ENCODE peak calls at places on chromosomes 4 and X, in eight cellular contexts. Q is foreskin fibroblast; J is H9; D is ascending aorta; Y is CD8-positive, alpha-beta T cell; B is GM20000; O is GM13976; M is cardiac fibroblast. X is an unnamed sample.

GRCh38 chr4:122898370-122899150 is 23.8 kb downstream of the NUDT6 start:
- DNase-seq in Q (peak; percentile 87), O (no peak), Y (no peak), B (no peak), J (no peak), D (no peak), M (peak; percentile 96), X (no peak)

GRCh38 chr4:60926624-60927023 is 273.5 kb upstream of the ADGRL3 start:
- DNase-seq in Q (no peak), M (no peak), O (no peak), J (no peak), B (no peak), Y (no peak), D (no peak), X (no peak)

GRCh38 chr4:185209031-185209851 is at the start of gene SNX25:
- DNase-seq in Y (peak; percentile 81), O (peak; percentile 93), M (peak; percentile 65), J (peak; percentile 89), B (peak; percentile 95), Q (peak; percentile 76), D (peak; percentile 58), X (peak; percentile 70)

GRCh38 chr4:112355662-112356061 is 58.5 kb downstream of the ALPK1 start:
- DNase-seq in B (no peak), Y (no peak), J (no peak), M (no peak), O (no peak), D (no peak), Q (no peak), X (no peak)

GRCh38 chrX:70769659-70770232 is 138.8 kb downstream of the TEX11 start:
- DNase-seq in D (no peak), B (no peak), Y (no peak), O (peak; percentile 20), M (peak; percentile 19), J (no peak), Q (no peak), X (no peak)

GRCh38 chrX:150185766-150186165 is 177.4 kb upstream of the MAMLD1 start:
- DNase-seq in Q (no peak), B (no peak), D (no peak), J (no peak), O (no peak), M (no peak), Y (no peak), X (no peak)

GRCh38 chr4:186037692-186038658 is 31.0 kb upstream of the TLR3 start:
- DNase-seq in Q (peak; percentile 59), B (peak; percentile 66), D (no peak), J (no peak), M (peak; percentile 93), Y (no peak), O (peak; percentile 66), X (peak; percentile 37)

GRCh38 chr4:151099226-151099975 is at the start of gene RPS3A:
- DNase-seq in Y (peak; percentile 94), O (peak; percentile 94), D (peak; percentile 90), J (peak; percentile 98), M (peak; percentile 99), Q (peak; percentile 96), B (peak; percentile 88), X (peak; percentile 96)

GRCh38 chr4:120773641-120774040 is 148.9 kb downstream of the PRDM5 start:
- DNase-seq in Y (no peak), O (no peak), J (no peak), B (no peak), D (no peak), Q (no peak), M (no peak), X (no peak)

GRCh38 chr4:8617486-8618040 is 25.0 kb downstream of the CPZ start:
- DNase-seq in Y (no peak), M (no peak), D (no peak), Q (no peak), J (no peak), B (no peak), O (no peak), X (no peak)

GRCh38 chr4:38650133-38650532 is 13.9 kb upstream of the KLF3 start:
- DNase-seq in Y (no peak), J (no peak), D (no peak), M (no peak), O (no peak), B (no peak), Q (no peak), X (no peak)

GRCh38 chrX:30302957-30303356 is 6.2 kb downstream of the NR0B1 start:
- DNase-seq in B (no peak), Y (no peak), D (no peak), Q (peak; percentile 56), O (no peak), M (no peak), J (no peak), X (no peak)

GRCh38 chr4:150126201-150126879 is 48.1 kb downstream of the DCLK2 start:
- DNase-seq in Y (no peak), D (no peak), O (peak; percentile 34), Q (peak; percentile 53), B (peak; percentile 36), M (peak; percentile 74), J (no peak), X (no peak)

GRCh38 chr4:1777822-1778641 is 15.1 kb upstream of the FGFR3 start:
- DNase-seq in Y (no peak), M (no peak), D (no peak), B (no peak), J (peak; percentile 97), O (no peak), Q (no peak), X (no peak)

GRCh38 chr4:2799444-2799911 is 6.6 kb downstream of the SH3BP2 start:
- DNase-seq in M (no peak), Q (no peak), Y (no peak), O (no peak), D (peak; percentile 7), J (no peak), B (no peak), X (peak; percentile 14)

GRCh38 chr4:163535657-163536056 is 41.2 kb downstream of the TMA16 start:
- DNase-seq in Y (no peak), Q (no peak), J (no peak), M (no peak), D (no peak), O (no peak), B (no peak), X (no peak)

GRCh38 chrX:39730671-39731389 is 366.9 kb downstream of the BCOR start:
- DNase-seq in Q (peak; percentile 64), Y (peak; percentile 40), O (peak; percentile 75), D (peak; percentile 50), B (peak; percentile 67), M (peak; percentile 84), J (peak; percentile 92), X (peak; percentile 87)
- TF ChIP-seq CTCF in Q (peak; percentile 56), Y (peak; percentile 52), O (peak; percentile 24), D (peak; percentile 68), B (no peak), M (peak; percentile 68), J (peak; percentile 66), X (peak; percentile 60)

DNA sequence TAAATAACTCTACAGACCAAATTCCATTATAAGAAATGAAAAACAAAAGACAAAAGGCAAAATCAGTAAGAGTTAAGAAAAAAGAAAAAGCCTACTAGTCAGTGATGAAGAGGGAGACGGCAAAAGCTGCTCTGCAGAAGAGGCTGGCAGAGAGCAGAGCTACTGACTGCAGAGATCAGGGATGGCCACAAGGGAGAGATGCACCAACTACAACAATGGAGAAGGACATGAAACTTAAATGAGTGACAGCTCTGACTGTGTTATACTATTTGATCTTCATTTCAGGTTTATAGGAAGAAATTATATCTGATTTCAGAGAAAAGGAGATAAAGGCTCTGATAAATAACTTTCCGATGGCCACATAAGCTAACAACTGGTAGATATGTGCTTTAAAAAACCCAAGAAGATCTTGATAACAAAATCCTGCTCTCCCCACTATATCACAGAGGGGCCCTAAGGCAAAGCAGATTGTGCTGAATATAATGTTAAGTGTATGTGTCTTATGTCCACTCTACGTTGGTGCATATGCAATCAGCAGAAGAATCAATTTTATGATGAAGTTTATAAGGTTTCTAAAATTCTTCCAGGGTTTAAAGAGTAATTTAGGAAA is 58.4 kb upstream of the COX18 start:
- DNase-seq in Y (no peak), M (peak; percentile 43), Q (no peak), B (no peak), J (no peak), D (no peak), O (peak; percentile 11), X (no peak)
- TF ChIP-seq CTCF in Y (no peak), M (peak; percentile 42), Q (peak; percentile 20), B (no peak), J (peak; percentile 56), D (peak; percentile 12), O (no peak), X (no peak)

GRCh38 chr4:169185133-169185956 is 85.4 kb downstream of the SH3RF1 start:
- DNase-seq in B (no peak), D (no peak), Q (no peak), Y (no peak), M (no peak), O (no peak), J (no peak), X (no peak)
- TF ChIP-seq CTCF in B (no peak), D (no peak), Q (no peak), Y (no peak), M (no peak), O (no peak), J (no peak), X (no peak)

GRCh38 chrX:139203681-139204575 is 326.6 kb upstream of the F9 start:
- DNase-seq in M (no peak), O (peak; percentile 28), J (no peak), Q (no peak), Y (no peak), D (no peak), B (peak; percentile 18), X (no peak)
- TF ChIP-seq CTCF in M (no peak), O (no peak), J (peak; percentile 40), Q (no peak), Y (no peak), D (no peak), B (no peak), X (no peak)

GRCh38 chr4:41852229-41852628 is 83.0 kb upstream of the TMEM33 start:
- DNase-seq in J (no peak), Y (no peak), B (no peak), D (no peak), M (no peak), Q (no peak), O (no peak), X (no peak)

GRCh38 chr4:41857225-41857624 is 78.0 kb upstream of the TMEM33 start:
- DNase-seq in B (no peak), M (no peak), Y (no peak), Q (no peak), J (no peak), O (no peak), D (no peak), X (no peak)

GRCh38 chr4:41851621-41852020 is 83.6 kb upstream of the TMEM33 start:
- DNase-seq in M (no peak), Y (no peak), D (no peak), B (no peak), O (no peak), Q (no peak), J (no peak), X (no peak)

GRCh38 chr4:41856797-41857196 is 78.4 kb upstream of the TMEM33 start:
- DNase-seq in J (no peak), B (no peak), Q (no peak), D (no peak), O (no peak), M (no peak), Y (no peak), X (no peak)

DNA sequence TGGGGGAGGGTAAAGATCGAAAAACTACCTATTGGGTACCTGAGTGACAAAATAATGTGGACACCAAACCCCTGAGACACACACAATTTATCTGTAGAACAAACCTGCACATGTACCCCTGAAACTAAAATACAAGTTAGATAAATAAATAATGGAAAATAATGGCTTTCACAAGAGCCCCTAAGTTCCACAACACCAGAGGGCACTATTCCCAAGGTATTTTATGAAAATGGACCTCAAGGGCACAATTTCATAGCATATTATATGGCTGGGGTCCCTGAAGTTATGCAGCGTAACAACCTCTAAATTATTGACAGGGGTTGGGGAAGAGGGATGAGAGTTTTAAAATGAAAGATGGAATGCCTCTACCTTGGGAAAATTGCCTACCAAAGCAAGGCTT is 81.3 kb upstream of the TMEM33 start:
- DNase-seq in M (no peak), Y (no peak), D (no peak), B (no peak), O (no peak), Q (no peak), J (no peak), X (no peak)
- TF ChIP-seq CTCF in M (peak; percentile 8), Y (no peak), D (no peak), B (no peak), O (no peak), Q (no peak), J (peak; percentile 64), X (no peak)